ENCODE peak calls at places on chromosomes 1 and 21, in eight cellular contexts. B, F, T, R, G, N, I and D are unnamed samples.

GRCh38 chr1:33442141-33442540 is 11.2 kb upstream of the PHC2 start:
- DNase-seq in B (no peak), F (no peak), T (no peak), R (no peak), G (no peak), N (no peak), I (no peak), D (no peak)

GRCh38 chr1:160971618-160972056 is 17.0 kb upstream of the ITLN2 start:
- DNase-seq in B (no peak), F (no peak), T (no peak), R (no peak), G (no peak), N (no peak), I (no peak), D (no peak)

GRCh38 chr1:22600071-22600816 is 36.2 kb upstream of the C1QA start:
- DNase-seq in B (no peak), F (no peak), T (no peak), R (no peak), G (no peak), N (no peak), I (no peak), D (no peak)

GRCh38 chr1:5686925-5687706 is 305.1 kb downstream of the NPHP4 start:
- DNase-seq in B (no peak), F (no peak), T (no peak), R (no peak), G (no peak), N (no peak), I (no peak), D (no peak)

GRCh38 chr1:163174524-163175437 is 27.9 kb downstream of the RGS5 start:
- DNase-seq in B (peak), F (no peak), T (peak), R (no peak), G (peak), N (no peak), I (peak), D (peak)

GRCh38 chr1:22711591-22712501 is 1.2 kb downstream of the EPHB2 start:
- DNase-seq in B (peak), F (no peak), T (no peak), R (no peak), G (no peak), N (no peak), I (no peak), D (no peak)

GRCh38 chr1:62082456-62083363 is 111.9 kb upstream of the L1TD1 start:
- DNase-seq in B (peak), F (no peak), T (peak), R (no peak), G (no peak), N (no peak), I (peak), D (no peak)

GRCh38 chr1:67599085-67599484 is 85.9 kb upstream of the GADD45A start:
- DNase-seq in B (no peak), F (no peak), T (peak), R (no peak), G (no peak), N (no peak), I (no peak), D (no peak)

GRCh38 chr1:37691497-37692077 is 729 bp upstream of the CDCA8 start:
- DNase-seq in B (peak), F (no peak), T (peak), R (no peak), G (peak), N (no peak), I (peak), D (no peak)

GRCh38 chr1:234856719-234857310 is 246.8 kb upstream of the IRF2BP2 start:
- DNase-seq in B (no peak), F (no peak), T (no peak), R (no peak), G (no peak), N (no peak), I (peak), D (no peak)

GRCh38 chr1:31749785-31750345 is 14.3 kb downstream of the ADGRB2 start:
- DNase-seq in B (no peak), F (no peak), T (no peak), R (no peak), G (no peak), N (no peak), I (no peak), D (no peak)

GRCh38 chr21:43187715-43188114 is 18.9 kb downstream of the CRYAA start:
- DNase-seq in B (no peak), F (no peak), T (no peak), R (no peak), G (no peak), N (no peak), I (no peak), D (no peak)

GRCh38 chr1:27153549-27153886 is 1.4 kb downstream of the SLC9A1 start:
- DNase-seq in B (peak), F (no peak), T (no peak), R (no peak), G (no peak), N (no peak), I (no peak), D (no peak)

GRCh38 chr1:244429818-244430217 is 21.9 kb downstream of the ADSS2 start:
- DNase-seq in B (no peak), F (no peak), T (no peak), R (no peak), G (no peak), N (no peak), I (no peak), D (no peak)

GRCh38 chr1:54926955-54927354 is 40.0 kb upstream of the DHCR24 start:
- DNase-seq in B (peak), F (no peak), T (peak), R (no peak), G (no peak), N (no peak), I (no peak), D (no peak)

GRCh38 chr21:43331962-43332458 is 94.9 kb downstream of the SIK1 start:
- DNase-seq in B (no peak), F (peak), T (peak), R (no peak), G (no peak), N (no peak), I (peak), D (no peak)

GRCh38 chr1:31742462-31743212 is 21.5 kb downstream of the ADGRB2 start:
- DNase-seq in B (no peak), F (no peak), T (no peak), R (no peak), G (no peak), N (no peak), I (no peak), D (no peak)

GRCh38 chr1:86231076-86231475 is 74.5 kb upstream of the COL24A1 start:
- DNase-seq in B (no peak), F (no peak), T (no peak), R (no peak), G (no peak), N (no peak), I (no peak), D (no peak)

GRCh38 chr1:85569737-85570404 is 10.7 kb upstream of the CCN1 start:
- DNase-seq in B (no peak), F (no peak), T (no peak), R (no peak), G (no peak), N (no peak), I (no peak), D (no peak)